ENCODE peak calls at places on chromosome 10, in seven cellular contexts. One of them, this sample, is unnamed.
A peak's percentile ranks its signal among the peaks of the same experiment; 100 is the strongest.

GRCh38 chr10:116880716-116881440 is 31.6 kb downstream of the ENO4 start:
- DNase-seq in astrocyte of the spinal cord: peak; percentile 6
- DNase-seq in activated CD4-positive, alpha-beta T cell treated with anti-CD3 and anti-CD28 coated beads, Interleukin-2, amount 10 ng/mL, durations not matched to agents 24 days and 14 days: no peak
- DNase-seq in A549: no peak
- DNase-seq in NCI-H748 treated with DMSO at 0.1 percent for 48 hours: no peak
- DNase-seq in hepatic stellate cell: no peak
- DNase-seq in aorta: no peak
- DNase-seq in this sample: no peak

GRCh38 chr10:73433538-73433867 is at the start of gene MSS51:
- DNase-seq in aorta: no peak
- DNase-seq in NCI-H748 treated with DMSO at 0.1 percent for 48 hours: no peak
- DNase-seq in A549: no peak
- DNase-seq in hepatic stellate cell: no peak
- DNase-seq in activated CD4-positive, alpha-beta T cell treated with anti-CD3 and anti-CD28 coated beads, Interleukin-2, amount 10 ng/mL, durations not matched to agents 24 days and 14 days: peak; percentile 53
- DNase-seq in astrocyte of the spinal cord: no peak
- DNase-seq in this sample: no peak

GRCh38 chr10:96833220-96834001 is 1.3 kb downstream of the LCOR start:
- DNase-seq in hepatic stellate cell: peak; percentile 42
- DNase-seq in activated CD4-positive, alpha-beta T cell treated with anti-CD3 and anti-CD28 coated beads, Interleukin-2, amount 10 ng/mL, durations not matched to agents 24 days and 14 days: peak; percentile 69
- DNase-seq in A549: peak; percentile 36
- DNase-seq in NCI-H748 treated with DMSO at 0.1 percent for 48 hours: no peak
- DNase-seq in astrocyte of the spinal cord: peak; percentile 35
- DNase-seq in aorta: no peak
- DNase-seq in this sample: peak; percentile 34

GRCh38 chr10:110651044-110651958 is 7.2 kb downstream of the RBM20 start:
- DNase-seq in A549: no peak
- DNase-seq in NCI-H748 treated with DMSO at 0.1 percent for 48 hours: no peak
- DNase-seq in activated CD4-positive, alpha-beta T cell treated with anti-CD3 and anti-CD28 coated beads, Interleukin-2, amount 10 ng/mL, durations not matched to agents 24 days and 14 days: peak; percentile 76
- DNase-seq in hepatic stellate cell: peak; percentile 84
- DNase-seq in astrocyte of the spinal cord: peak; percentile 84
- DNase-seq in aorta: no peak
- DNase-seq in this sample: peak; percentile 94

GRCh38 chr10:71124921-71125748 is 87.2 kb upstream of the UNC5B start:
- DNase-seq in activated CD4-positive, alpha-beta T cell treated with anti-CD3 and anti-CD28 coated beads, Interleukin-2, amount 10 ng/mL, durations not matched to agents 24 days and 14 days: no peak
- DNase-seq in aorta: no peak
- DNase-seq in hepatic stellate cell: no peak
- DNase-seq in NCI-H748 treated with DMSO at 0.1 percent for 48 hours: no peak
- DNase-seq in astrocyte of the spinal cord: no peak
- DNase-seq in A549: no peak
- DNase-seq in this sample: no peak

GRCh38 chr10:3132036-3133025 is 40.3 kb downstream of the PITRM1 start:
- DNase-seq in hepatic stellate cell: no peak
- DNase-seq in activated CD4-positive, alpha-beta T cell treated with anti-CD3 and anti-CD28 coated beads, Interleukin-2, amount 10 ng/mL, durations not matched to agents 24 days and 14 days: no peak
- DNase-seq in aorta: peak; percentile 55
- DNase-seq in A549: no peak
- DNase-seq in NCI-H748 treated with DMSO at 0.1 percent for 48 hours: no peak
- DNase-seq in astrocyte of the spinal cord: no peak
- DNase-seq in this sample: no peak

GRCh38 chr10:73886085-73886529 is 11.8 kb upstream of the CAMK2G start:
- DNase-seq in aorta: peak; percentile 85
- DNase-seq in activated CD4-positive, alpha-beta T cell treated with anti-CD3 and anti-CD28 coated beads, Interleukin-2, amount 10 ng/mL, durations not matched to agents 24 days and 14 days: peak; percentile 91
- DNase-seq in NCI-H748 treated with DMSO at 0.1 percent for 48 hours: peak; percentile 34
- DNase-seq in hepatic stellate cell: peak; percentile 84
- DNase-seq in astrocyte of the spinal cord: peak; percentile 82
- DNase-seq in A549: peak; percentile 84
- DNase-seq in this sample: peak; percentile 77

GRCh38 chr10:4981722-4982471 is 18.7 kb downstream of the AKR1C1 start:
- DNase-seq in activated CD4-positive, alpha-beta T cell treated with anti-CD3 and anti-CD28 coated beads, Interleukin-2, amount 10 ng/mL, durations not matched to agents 24 days and 14 days: no peak
- DNase-seq in NCI-H748 treated with DMSO at 0.1 percent for 48 hours: no peak
- DNase-seq in hepatic stellate cell: no peak
- DNase-seq in aorta: no peak
- DNase-seq in astrocyte of the spinal cord: peak; percentile 23
- DNase-seq in A549: no peak
- DNase-seq in this sample: peak; percentile 0

GRCh38 chr10:78371118-78371517 is 337.5 kb downstream of the RPS24 start:
- DNase-seq in NCI-H748 treated with DMSO at 0.1 percent for 48 hours: no peak
- DNase-seq in aorta: peak; percentile 50
- DNase-seq in A549: no peak
- DNase-seq in astrocyte of the spinal cord: no peak
- DNase-seq in activated CD4-positive, alpha-beta T cell treated with anti-CD3 and anti-CD28 coated beads, Interleukin-2, amount 10 ng/mL, durations not matched to agents 24 days and 14 days: no peak
- DNase-seq in hepatic stellate cell: no peak
- DNase-seq in this sample: no peak